ENCODE peak calls at places on chromosomes 16 and 17, in five cellular contexts. Y is fibroblast of lung, O is AG09309, K is AG04450, S is psoas muscle. R is an unnamed sample.
A peak's percentile ranks its signal among the peaks of the same experiment; 100 is the strongest.

GRCh38 chr16:49698931-49699715 is 156.8 kb downstream of the ZNF423 start:
- DNase-seq in K (no peak), S (peak; percentile 49), Y (peak; percentile 81), O (no peak), R (peak; percentile 79)

GRCh38 chr17:40557531-40558299 is 7.6 kb downstream of the CCR7 start:
- DNase-seq in S (no peak), K (no peak), O (no peak), Y (no peak), R (peak; percentile 77)

GRCh38 chr16:80583466-80583865 is 42.7 kb downstream of the DYNLRB2 start:
- DNase-seq in K (no peak), Y (peak; percentile 34), S (no peak), O (peak; percentile 45), R (peak; percentile 76)

GRCh38 chr16:86355114-86355513 is 155.2 kb upstream of the FOXF1 start:
- DNase-seq in O (no peak), K (no peak), S (no peak), Y (no peak), R (no peak)

GRCh38 chr16:20280259-20280658 is 47.1 kb downstream of the GP2 start:
- DNase-seq in K (no peak), Y (no peak), S (no peak), O (no peak), R (no peak)

GRCh38 chr17:67863624-67864247 is 38.4 kb downstream of the BPTF start:
- DNase-seq in K (no peak), S (no peak), Y (no peak), O (no peak), R (no peak)

GRCh38 chr17:63611354-63611753 is 10.7 kb downstream of the TACO1 start:
- DNase-seq in Y (no peak), S (no peak), K (no peak), O (no peak), R (no peak)

GRCh38 chr17:28950017-28950751 is 1.1 kb downstream of the PHF12 start:
- DNase-seq in Y (peak; percentile 58), O (no peak), K (no peak), S (peak; percentile 52), R (peak; percentile 52)

GRCh38 chr17:76515291-76515949 is 14.2 kb upstream of the RHBDF2 start:
- DNase-seq in Y (peak; percentile 96), O (peak; percentile 99), K (peak; percentile 65), S (peak; percentile 85), R (peak; percentile 97)

GRCh38 chr17:7854851-7855642 is at the start of gene TMEM88:
- DNase-seq in K (no peak), O (no peak), S (no peak), Y (no peak), R (no peak)

GRCh38 chr17:31838641-31839225 is 20.3 kb downstream of the COPRS start:
- DNase-seq in S (no peak), O (no peak), Y (peak; percentile 64), K (no peak), R (peak; percentile 40)

GRCh38 chr17:28033972-28034714 is 8.3 kb upstream of the NLK start:
- DNase-seq in S (no peak), Y (peak; percentile 40), K (peak; percentile 41), O (peak; percentile 54), R (peak; percentile 97)

GRCh38 chr16:79728048-79728922 is 127.7 kb upstream of the MAF start:
- DNase-seq in K (no peak), Y (no peak), O (no peak), S (no peak), R (peak; percentile 10)

GRCh38 chr17:14351493-14351892 is 50.6 kb downstream of the HS3ST3B1 start:
- DNase-seq in O (peak; percentile 29), K (no peak), S (no peak), Y (no peak), R (no peak)

GRCh38 chr17:60534010-60534555 is 8.0 kb upstream of the APPBP2 start:
- DNase-seq in S (no peak), Y (peak; percentile 66), O (no peak), K (peak; percentile 50), R (no peak)

GRCh38 chr17:65657251-65657828 is 95.9 kb upstream of the AXIN2 start:
- DNase-seq in K (no peak), S (no peak), O (no peak), Y (no peak), R (no peak)

GRCh38 chr16:9790199-9790598 is 392.0 kb downstream of the GRIN2A start:
- DNase-seq in S (no peak), O (no peak), Y (no peak), K (no peak), R (no peak)

GRCh38 chr17:28675980-28676379 is 14.0 kb downstream of the SUPT6H start:
- DNase-seq in S (no peak), Y (no peak), O (no peak), K (no peak), R (no peak)

GRCh38 chr16:85961988-85962915 is 63.3 kb downstream of the IRF8 start:
- DNase-seq in K (no peak), S (no peak), O (no peak), Y (no peak), R (no peak)

GRCh38 chr16:17289671-17290070 is 181.1 kb downstream of the XYLT1 start:
- DNase-seq in S (no peak), K (no peak), O (no peak), Y (no peak), R (no peak)

GRCh38 chr17:78745407-78746088 is 36.5 kb downstream of the CYTH1 start:
- DNase-seq in Y (peak; percentile 62), S (no peak), O (no peak), K (no peak), R (peak; percentile 66)

GRCh38 chr16:69171325-69172095 is 15.5 kb upstream of the SNTB2 start:
- DNase-seq in Y (peak; percentile 62), O (no peak), S (no peak), K (peak; percentile 52), R (peak; percentile 16)

GRCh38 chr17:13581925-13582324 is 19.8 kb downstream of the HS3ST3A1 start:
- DNase-seq in Y (peak; percentile 74), S (no peak), K (no peak), O (no peak), R (peak; percentile 34)

GRCh38 chr16:27286446-27286845 is 17.9 kb upstream of the NSMCE1 start:
- DNase-seq in S (no peak), K (peak; percentile 85), Y (peak; percentile 85), O (peak; percentile 85), R (peak; percentile 97)

GRCh38 chr16:55495616-55496289 is 13.1 kb upstream of the LPCAT2 start:
- DNase-seq in Y (peak; percentile 89), S (no peak), K (no peak), O (peak; percentile 95), R (peak; percentile 41)

GRCh38 chr16:31138621-31139578 is 3.4 kb upstream of the PRSS8 start:
- DNase-seq in O (no peak), S (peak; percentile 75), Y (peak; percentile 37), K (no peak), R (peak; percentile 66)

GRCh38 chr17:27573971-27574525 is 56.9 kb upstream of the LGALS9 start:
- DNase-seq in K (no peak), S (no peak), Y (peak; percentile 62), O (no peak), R (peak; percentile 68)

GRCh38 chr17:69581061-69581955 is 166.8 kb downstream of the MAP2K6 start:
- DNase-seq in S (no peak), K (no peak), Y (peak; percentile 37), O (no peak), R (no peak)

GRCh38 chr16:11977206-11978041 is 890 bp downstream of the SNX29 start:
- DNase-seq in K (peak; percentile 56), S (peak; percentile 28), Y (peak; percentile 66), O (peak; percentile 72), R (peak; percentile 81)

GRCh38 chr17:9346296-9346926 is 229.2 kb downstream of the STX8 start:
- DNase-seq in S (no peak), Y (peak; percentile 22), K (no peak), O (peak; percentile 49), R (peak; percentile 42)

GRCh38 chr17:7183433-7184090 is 4.4 kb upstream of the ASGR1 start:
- DNase-seq in Y (no peak), O (no peak), K (no peak), S (no peak), R (no peak)

GRCh38 chr16:4376126-4376819 is 4.6 kb downstream of the VASN start:
- DNase-seq in O (no peak), K (peak; percentile 57), S (peak; percentile 93), Y (peak; percentile 90), R (peak; percentile 89)

GRCh38 chr16:83854420-83854819 is 44.5 kb upstream of the MLYCD start:
- DNase-seq in K (no peak), O (no peak), S (no peak), Y (no peak), R (no peak)

GRCh38 chr17:16986391-16986790 is 14.5 kb upstream of the TNFRSF13B start:
- DNase-seq in Y (no peak), S (no peak), K (peak; percentile 11), O (no peak), R (no peak)
- H3K4me3 ChIP-seq in Y (no peak overlapping the region), S (no peak overlapping the region), K (no peak overlapping the region), O (no peak overlapping the region), R (no peak overlapping the region)

DNA sequence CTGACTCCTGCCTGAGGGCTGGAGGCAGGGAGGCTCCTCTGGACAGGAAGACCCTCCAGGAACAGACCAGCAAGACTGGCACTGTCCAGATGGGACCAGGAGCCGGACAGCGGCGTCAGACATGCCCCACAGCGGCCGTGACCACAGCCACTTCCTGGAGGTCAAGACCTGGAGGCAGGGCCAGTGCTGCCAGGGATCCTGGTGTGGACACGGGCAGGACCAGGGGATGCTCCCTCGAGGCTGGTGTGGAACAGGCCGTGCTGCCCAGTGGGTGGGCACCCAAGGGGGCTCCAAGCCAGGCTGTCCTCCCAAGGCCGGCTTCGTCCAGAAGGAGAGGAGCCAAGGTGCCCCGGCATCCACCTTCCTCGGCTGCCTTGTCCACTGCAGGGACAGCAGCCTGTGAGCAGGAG is 4.5 kb upstream of the CCDC57 start:
- DNase-seq in K (no peak), S (no peak), Y (peak; percentile 31), O (no peak), R (peak; percentile 56)
- H3K4me3 ChIP-seq in K (no peak overlapping the region), S (no peak overlapping the region), Y (no peak overlapping the region), O (no peak overlapping the region), R (no peak overlapping the region)

GRCh38 chr17:16889088-16889465 is 82.8 kb downstream of the TNFRSF13B start:
- DNase-seq in Y (no peak), S (no peak), K (no peak), O (no peak), R (no peak)
- H3K4me3 ChIP-seq in Y (no peak overlapping the region), S (no peak overlapping the region), K (no peak overlapping the region), O (no peak overlapping the region), R (no peak overlapping the region)

GRCh38 chr17:75228847-75229246 is 23.4 kb downstream of the NUP85 start:
- DNase-seq in O (no peak), S (peak; percentile 22), Y (no peak), K (no peak), R (no peak)

GRCh38 chr17:75228305-75228704 is 22.8 kb downstream of the NUP85 start:
- DNase-seq in O (no peak), Y (no peak), S (no peak), K (no peak), R (no peak)

GRCh38 chr17:75231071-75231470 is 25.6 kb downstream of the NUP85 start:
- DNase-seq in S (no peak), O (no peak), Y (no peak), K (no peak), R (no peak)

GRCh38 chr17:75231741-75232464 is 26.4 kb downstream of the NUP85 start:
- DNase-seq in Y (no peak), O (no peak), S (no peak), K (no peak), R (no peak)

DNA sequence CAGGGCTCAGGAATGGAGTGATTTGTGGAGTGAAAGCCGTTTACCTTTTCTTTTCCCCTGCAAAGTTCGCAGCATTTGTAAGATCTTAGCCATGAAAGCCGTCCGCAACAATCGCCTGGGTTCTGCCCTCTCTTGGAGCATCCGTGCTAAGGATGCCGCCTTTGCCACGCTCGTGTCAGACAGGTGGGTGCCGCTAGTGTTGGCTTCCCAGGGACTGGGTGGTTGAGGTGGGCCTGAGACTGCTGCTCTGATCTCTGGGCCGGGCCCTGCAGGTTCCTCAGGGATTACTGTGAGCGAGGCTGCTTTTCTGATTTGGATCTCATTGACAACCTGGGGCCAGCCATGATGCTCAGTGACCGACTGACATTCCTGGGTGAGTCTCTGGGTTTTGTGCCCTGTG is 27.3 kb downstream of the NUP85 start:
- DNase-seq in S (no peak), K (no peak), Y (no peak), O (no peak), R (no peak)
- H3K4me3 ChIP-seq in S (no peak overlapping the region), K (no peak overlapping the region), Y (no peak overlapping the region), O (no peak overlapping the region), R (no peak overlapping the region)

R was measured in cardiac fibroblast.